ENCODE peak calls at places on chromosomes 12 and 14, in nine cellular contexts. K is GM12878, U is COR-L47, C is germinal center, H is HEK293T, W is SJCRH30, G is Calu3, P is ureter, J is non-pigmented ciliary epithelial cell. D is an unnamed sample.

GRCh38 chr14:94823556-94824341 is 53.8 kb upstream of the GSC start:
- DNase-seq in P (no peak), G (no peak), H (no peak), W (no peak), K (no peak), U (no peak), J (no peak), C (no peak), D (no peak)

GRCh38 chr12:57309420-57309819 is 58.4 kb upstream of the STAC3 start:
- DNase-seq in U (no peak), C (no peak), K (no peak), G (no peak), H (no peak), P (no peak), J (no peak), W (no peak), D (no peak)

GRCh38 chr14:96138241-96138640 is 66.4 kb upstream of the BDKRB2 start:
- DNase-seq in G (no peak), P (no peak), J (no peak), C (no peak), K (no peak), U (no peak), H (no peak), W (no peak), D (no peak)

GRCh38 chr14:104249092-104249491 is 110.7 kb downstream of the KIF26A start:
- DNase-seq in H (no peak), J (no peak), U (no peak), K (no peak), C (no peak), G (no peak), W (no peak), P (no peak), D (peak; percentile 30)

GRCh38 chr12:1644523-1645438 is 15.8 kb downstream of the WNT5B start:
- DNase-seq in J (no peak), U (peak; percentile 80), K (no peak), H (no peak), G (no peak), P (peak; percentile 68), W (no peak), C (no peak), D (peak; percentile 77)

GRCh38 chr14:100134591-100134990 is 24.9 kb downstream of the DEGS2 start:
- DNase-seq in U (no peak), P (no peak), C (no peak), J (no peak), G (peak; percentile 76), H (no peak), W (no peak), K (no peak), D (no peak)

GRCh38 chr12:124869011-124869665 is 5.5 kb upstream of the SCARB1 start:
- DNase-seq in C (no peak), H (no peak), K (no peak), U (no peak), G (no peak), P (no peak), W (no peak), J (no peak), D (no peak)

GRCh38 chr12:57845478-57846284 is 848 bp downstream of the CTDSP2 start:
- DNase-seq in U (peak; percentile 23), J (no peak), W (peak; percentile 100), K (no peak), P (peak; percentile 81), H (peak; percentile 53), C (peak; percentile 73), G (peak; percentile 75), D (peak; percentile 85)

GRCh38 chr14:38199076-38199475 is 8.6 kb upstream of the SSTR1 start:
- DNase-seq in W (no peak), U (no peak), K (no peak), P (no peak), C (no peak), J (no peak), G (no peak), H (no peak), D (no peak)

GRCh38 chr14:64170190-64170589 is 124.0 kb downstream of the ESR2 start:
- DNase-seq in C (peak; percentile 20), W (no peak), J (no peak), P (no peak), G (no peak), U (no peak), H (no peak), K (peak; percentile 13), D (no peak)

GRCh38 chr12:93571360-93571853 is 1.1 kb upstream of the SOCS2 start:
- DNase-seq in H (peak; percentile 73), K (no peak), W (peak; percentile 83), C (no peak), P (peak; percentile 87), G (peak; percentile 82), J (no peak), U (peak; percentile 47), D (peak; percentile 75)

GRCh38 chr12:66493841-66494240 is 185.0 kb downstream of the GRIP1 start:
- DNase-seq in U (no peak), J (no peak), W (no peak), P (no peak), G (peak; percentile 13), C (no peak), K (no peak), H (no peak), D (no peak)

GRCh38 chr12:104877107-104877705 is 80.9 kb downstream of the SLC41A2 start:
- DNase-seq in C (no peak), W (peak; percentile 14), P (peak; percentile 50), K (no peak), J (no peak), H (peak; percentile 11), U (peak; percentile 16), G (peak; percentile 46), D (no peak)

D was measured in right atrium auricular region.